ENCODE peak calls at places on chromosomes 12 and 14, in six cellular contexts. One of them, this sample, is unnamed.

GRCh38 chr12:123973552-123974341 is 732 bp downstream of the ZNF664 start:
- DNase-seq in cardiac muscle cell: peak; percentile 73
- DNase-seq in uterus: peak; percentile 55
- DNase-seq in PC-3: peak; percentile 53
- DNase-seq in SK-N-SH: peak; percentile 70
- DNase-seq in substantia nigra: no peak
- DNase-seq in this sample: no peak

GRCh38 chr14:79638647-79639266 is 572.5 kb downstream of the DIO2 start:
- DNase-seq in SK-N-SH: no peak
- DNase-seq in uterus: no peak
- DNase-seq in substantia nigra: no peak
- DNase-seq in cardiac muscle cell: no peak
- DNase-seq in PC-3: no peak
- DNase-seq in this sample: no peak

GRCh38 chr14:71319646-71320045 is 412.4 kb downstream of the PCNX1 start:
- DNase-seq in SK-N-SH: peak; percentile 22
- DNase-seq in cardiac muscle cell: peak; percentile 20
- DNase-seq in uterus: peak; percentile 15
- DNase-seq in substantia nigra: no peak
- DNase-seq in PC-3: peak; percentile 36
- DNase-seq in this sample: no peak

GRCh38 chr14:104442107-104442551 is 137.4 kb upstream of the C14orf180 start:
- DNase-seq in uterus: no peak
- DNase-seq in cardiac muscle cell: no peak
- DNase-seq in substantia nigra: no peak
- DNase-seq in PC-3: no peak
- DNase-seq in SK-N-SH: peak; percentile 33
- DNase-seq in this sample: no peak

GRCh38 chr12:108890208-108890607 is 10.3 kb downstream of the DAO start:
- DNase-seq in SK-N-SH: no peak
- DNase-seq in uterus: no peak
- DNase-seq in cardiac muscle cell: peak; percentile 58
- DNase-seq in substantia nigra: no peak
- DNase-seq in PC-3: peak; percentile 50
- DNase-seq in this sample: no peak

GRCh38 chr14:29242755-29243340 is 476.3 kb downstream of the FOXG1 start:
- DNase-seq in SK-N-SH: no peak
- DNase-seq in PC-3: peak; percentile 23
- DNase-seq in uterus: no peak
- DNase-seq in cardiac muscle cell: no peak
- DNase-seq in substantia nigra: no peak
- DNase-seq in this sample: no peak

GRCh38 chr14:56244138-56244789 is 126.1 kb downstream of the PELI2 start:
- DNase-seq in PC-3: peak; percentile 77
- DNase-seq in cardiac muscle cell: no peak
- DNase-seq in SK-N-SH: no peak
- DNase-seq in substantia nigra: no peak
- DNase-seq in uterus: no peak
- DNase-seq in this sample: no peak

GRCh38 chr12:79959484-79959883 is 24.6 kb upstream of the PPP1R12A start:
- DNase-seq in uterus: no peak
- DNase-seq in substantia nigra: peak; percentile 4
- DNase-seq in PC-3: no peak
- DNase-seq in cardiac muscle cell: no peak
- DNase-seq in SK-N-SH: no peak
- DNase-seq in this sample: no peak

GRCh38 chr12:795305-795704 is 42.9 kb downstream of the WNK1 start:
- DNase-seq in uterus: no peak
- DNase-seq in substantia nigra: no peak
- DNase-seq in SK-N-SH: no peak
- DNase-seq in cardiac muscle cell: no peak
- DNase-seq in PC-3: no peak
- DNase-seq in this sample: no peak

GRCh38 chr14:56059054-56059453 is 59.2 kb upstream of the PELI2 start:
- DNase-seq in uterus: no peak
- DNase-seq in PC-3: no peak
- DNase-seq in SK-N-SH: no peak
- DNase-seq in substantia nigra: no peak
- DNase-seq in cardiac muscle cell: no peak
- DNase-seq in this sample: no peak

GRCh38 chr14:72443256-72443655 is 450.6 kb downstream of the DPF3 start:
- DNase-seq in substantia nigra: no peak
- DNase-seq in uterus: no peak
- DNase-seq in SK-N-SH: no peak
- DNase-seq in cardiac muscle cell: no peak
- DNase-seq in PC-3: no peak
- DNase-seq in this sample: no peak

GRCh38 chr14:34710744-34711143 is 3.6 kb downstream of the CFL2 start:
- DNase-seq in uterus: no peak
- DNase-seq in SK-N-SH: no peak
- DNase-seq in substantia nigra: no peak
- DNase-seq in PC-3: no peak
- DNase-seq in cardiac muscle cell: no peak
- DNase-seq in this sample: no peak

GRCh38 chr12:126676426-126676825 is 1590.5 kb upstream of the TMEM132C start:
- DNase-seq in PC-3: peak; percentile 23
- DNase-seq in SK-N-SH: no peak
- DNase-seq in uterus: no peak
- DNase-seq in cardiac muscle cell: no peak
- DNase-seq in substantia nigra: no peak
- DNase-seq in this sample: no peak

GRCh38 chr12:111616177-111616623 is 17.1 kb upstream of the ATXN2 start:
- DNase-seq in cardiac muscle cell: no peak
- DNase-seq in uterus: peak; percentile 22
- DNase-seq in substantia nigra: no peak
- DNase-seq in PC-3: no peak
- DNase-seq in SK-N-SH: no peak
- DNase-seq in this sample: no peak

GRCh38 chr14:78355109-78355508 is 184.9 kb downstream of the NRXN3 start:
- DNase-seq in uterus: no peak
- DNase-seq in PC-3: no peak
- DNase-seq in cardiac muscle cell: no peak
- DNase-seq in substantia nigra: no peak
- DNase-seq in SK-N-SH: no peak
- DNase-seq in this sample: no peak

GRCh38 chr14:31038521-31039166 is 12.5 kb upstream of the STRN3 start:
- DNase-seq in SK-N-SH: peak; percentile 25
- DNase-seq in cardiac muscle cell: no peak
- DNase-seq in substantia nigra: no peak
- DNase-seq in uterus: no peak
- DNase-seq in PC-3: no peak
- DNase-seq in this sample: no peak

GRCh38 chr12:115507951-115508722 is 769.4 kb downstream of the MED13L start:
- DNase-seq in uterus: no peak
- DNase-seq in cardiac muscle cell: peak; percentile 22
- DNase-seq in PC-3: no peak
- DNase-seq in substantia nigra: peak; percentile 71
- DNase-seq in SK-N-SH: no peak
- DNase-seq in this sample: no peak

GRCh38 chr14:87152701-87153100 is 840.3 kb downstream of the GALC start:
- DNase-seq in SK-N-SH: no peak
- DNase-seq in substantia nigra: no peak
- DNase-seq in uterus: no peak
- DNase-seq in PC-3: no peak
- DNase-seq in cardiac muscle cell: no peak
- DNase-seq in this sample: no peak

GRCh38 chr14:87153391-87153790 is 839.6 kb downstream of the GALC start:
- DNase-seq in substantia nigra: no peak
- DNase-seq in cardiac muscle cell: no peak
- DNase-seq in SK-N-SH: no peak
- DNase-seq in PC-3: no peak
- DNase-seq in uterus: no peak
- DNase-seq in this sample: no peak

GRCh38 chr14:87153901-87154300 is 839.1 kb downstream of the GALC start:
- DNase-seq in SK-N-SH: no peak
- DNase-seq in cardiac muscle cell: no peak
- DNase-seq in substantia nigra: no peak
- DNase-seq in PC-3: no peak
- DNase-seq in uterus: no peak
- DNase-seq in this sample: no peak

GRCh38 chr14:87156878-87157277 is 836.1 kb downstream of the GALC start:
- DNase-seq in PC-3: no peak
- DNase-seq in substantia nigra: no peak
- DNase-seq in SK-N-SH: no peak
- DNase-seq in uterus: no peak
- DNase-seq in cardiac muscle cell: no peak
- DNase-seq in this sample: no peak

DNA sequence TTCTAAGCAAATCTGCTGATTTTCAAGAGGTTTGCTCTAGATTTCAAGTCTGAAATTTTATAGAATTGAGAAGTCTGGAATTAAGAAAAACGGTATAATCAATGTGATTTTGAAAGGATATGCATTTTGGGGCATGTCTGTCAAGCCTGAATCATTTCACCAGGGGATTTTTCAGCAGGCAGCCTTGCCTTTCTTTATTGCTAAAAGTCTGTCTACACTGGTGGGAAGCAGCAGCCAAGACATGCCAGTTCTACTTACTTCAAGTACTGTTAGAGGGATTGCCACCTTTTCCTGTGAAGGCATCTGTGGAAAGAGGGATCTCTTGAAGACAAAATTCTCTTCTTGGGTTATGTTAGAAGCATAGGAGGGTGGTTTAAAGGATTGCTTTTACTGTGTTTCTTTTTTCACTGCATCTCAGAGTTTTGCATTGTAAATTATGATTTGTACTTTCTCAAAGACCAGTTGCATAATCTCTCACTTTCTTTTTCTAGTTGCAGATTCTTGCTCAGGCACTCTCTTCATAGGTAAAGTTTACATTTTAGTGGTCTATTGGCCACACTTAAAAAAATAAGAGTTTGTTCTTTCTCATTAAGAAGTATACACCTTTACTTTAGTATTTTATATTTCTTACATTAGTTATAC is 837.0 kb downstream of the GALC start:
- DNase-seq in cardiac muscle cell: no peak
- DNase-seq in SK-N-SH: no peak
- DNase-seq in uterus: no peak
- DNase-seq in PC-3: no peak
- DNase-seq in substantia nigra: no peak
- DNase-seq in this sample: no peak
- H3K27ac ChIP-seq in cardiac muscle cell: no peak overlapping the region
- H3K27ac ChIP-seq in SK-N-SH: no peak overlapping the region
- H3K27ac ChIP-seq in uterus: no peak overlapping the region
- H3K27ac ChIP-seq in PC-3: no peak overlapping the region
- H3K27ac ChIP-seq in substantia nigra: no peak overlapping the region
- H3K27ac ChIP-seq in this sample: no peak overlapping the region

DNA sequence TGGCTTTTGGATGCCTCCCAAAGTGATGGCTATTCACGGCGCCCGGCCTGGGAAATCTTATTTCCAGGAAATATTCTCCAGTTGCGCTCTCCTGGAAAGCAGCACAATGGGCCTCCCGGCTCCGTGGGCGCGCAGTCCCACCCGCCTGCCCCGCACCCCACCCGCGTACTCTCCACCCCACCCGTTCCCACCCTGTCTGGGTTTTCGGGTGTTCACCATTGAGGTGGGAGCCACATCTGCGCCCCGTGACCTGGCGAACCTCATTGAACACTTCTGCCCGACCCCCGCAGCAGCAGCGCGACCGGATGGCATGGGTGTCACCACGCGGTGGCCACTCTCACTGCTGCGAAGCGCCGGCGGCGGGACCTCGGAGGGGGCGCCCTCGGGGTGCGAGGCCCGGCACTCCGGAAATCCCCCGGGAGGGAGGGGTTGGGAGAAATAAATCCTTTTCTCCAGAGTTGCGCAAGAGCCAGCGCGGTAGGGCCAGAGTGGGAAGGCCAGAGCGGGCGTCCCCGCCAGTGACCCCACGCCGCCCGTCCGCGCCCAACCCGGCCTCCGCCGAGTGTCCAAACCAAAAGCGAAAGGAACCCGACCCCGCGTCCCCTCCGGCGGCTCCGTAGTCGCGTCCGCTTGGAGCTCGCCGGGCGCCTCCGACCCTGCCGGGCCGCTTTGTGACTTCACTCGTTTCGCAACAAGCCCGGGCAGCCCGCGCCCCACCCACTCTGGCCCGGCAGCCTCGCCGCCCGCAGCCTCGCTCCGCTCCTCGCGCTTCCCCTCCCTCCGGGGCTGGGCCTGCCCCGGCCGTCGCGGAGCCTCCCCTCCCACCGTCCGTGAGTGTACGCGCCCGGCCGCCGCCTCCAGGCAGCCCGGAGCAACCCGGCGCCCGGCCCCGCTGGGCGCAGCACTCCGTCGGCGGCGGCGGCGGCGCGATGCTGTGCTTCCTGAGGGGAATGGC is at the start of gene DRAM1:
- DNase-seq in cardiac muscle cell: peak; percentile 76
- DNase-seq in PC-3: peak; percentile 89
- DNase-seq in substantia nigra: peak; percentile 26
- DNase-seq in SK-N-SH: peak; percentile 86
- DNase-seq in uterus: peak; percentile 93
- DNase-seq in this sample: peak; percentile 54
- H3K27ac ChIP-seq in cardiac muscle cell: no peak within 1 kb of the TSS
- H3K27ac ChIP-seq in PC-3: peak within 1 kb of the TSS; percentile 74
- H3K27ac ChIP-seq in substantia nigra: peak within 1 kb of the TSS; percentile 71
- H3K27ac ChIP-seq in SK-N-SH: peak within 1 kb of the TSS; percentile 88
- H3K27ac ChIP-seq in uterus: peak within 1 kb of the TSS; percentile 96
- H3K27ac ChIP-seq in this sample: peak within 1 kb of the TSS; percentile 83

DNA sequence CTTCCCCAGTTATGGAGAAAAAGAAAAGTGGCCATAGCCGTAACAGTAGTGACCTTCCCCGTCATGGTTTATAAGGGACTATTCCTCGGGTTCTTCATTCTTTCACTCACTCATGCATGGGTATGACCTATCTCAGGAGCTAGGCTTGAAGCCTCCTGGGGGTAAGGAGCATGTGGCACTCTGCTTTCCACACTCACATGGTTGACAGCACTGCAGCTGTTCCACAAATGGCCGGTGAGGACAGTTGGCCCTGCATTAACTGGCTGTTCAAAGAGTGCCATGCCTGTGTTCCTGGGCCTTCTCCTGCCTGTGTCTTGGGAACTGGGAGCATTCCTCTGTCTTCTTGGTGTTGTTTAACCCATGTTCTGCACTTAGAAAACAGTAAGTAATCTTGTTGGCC is 66.2 kb upstream of the PNMA1 start:
- DNase-seq in PC-3: no peak
- DNase-seq in substantia nigra: no peak
- DNase-seq in uterus: no peak
- DNase-seq in cardiac muscle cell: no peak
- DNase-seq in SK-N-SH: no peak
- DNase-seq in this sample: no peak
- H3K27ac ChIP-seq in PC-3: no peak overlapping the region
- H3K27ac ChIP-seq in substantia nigra: no peak overlapping the region
- H3K27ac ChIP-seq in uterus: no peak overlapping the region
- H3K27ac ChIP-seq in cardiac muscle cell: no peak overlapping the region
- H3K27ac ChIP-seq in SK-N-SH: no peak overlapping the region
- H3K27ac ChIP-seq in this sample: no peak overlapping the region

GRCh38 chr14:93975791-93976476 is 436 bp downstream of the ASB2 start:
- DNase-seq in substantia nigra: no peak
- DNase-seq in cardiac muscle cell: no peak
- DNase-seq in PC-3: no peak
- DNase-seq in SK-N-SH: no peak
- DNase-seq in uterus: no peak
- DNase-seq in this sample: no peak

GRCh38 chr14:93978735-93979134 is 2.4 kb upstream of the ASB2 start:
- DNase-seq in uterus: no peak
- DNase-seq in cardiac muscle cell: no peak
- DNase-seq in PC-3: no peak
- DNase-seq in substantia nigra: no peak
- DNase-seq in SK-N-SH: no peak
- DNase-seq in this sample: no peak

GRCh38 chr14:93976477-93977057 is at the start of gene ASB2:
- DNase-seq in uterus: peak; percentile 54
- DNase-seq in substantia nigra: no peak
- DNase-seq in PC-3: no peak
- DNase-seq in SK-N-SH: no peak
- DNase-seq in cardiac muscle cell: peak; percentile 74
- DNase-seq in this sample: no peak

GRCh38 chr14:93977790-93978581 is 1.6 kb upstream of the ASB2 start:
- DNase-seq in uterus: no peak
- DNase-seq in substantia nigra: no peak
- DNase-seq in cardiac muscle cell: no peak
- DNase-seq in PC-3: no peak
- DNase-seq in SK-N-SH: no peak
- DNase-seq in this sample: no peak

GRCh38 chr14:93977171-93977570 is 801 bp upstream of the ASB2 start:
- DNase-seq in cardiac muscle cell: no peak
- DNase-seq in PC-3: no peak
- DNase-seq in uterus: no peak
- DNase-seq in substantia nigra: no peak
- DNase-seq in SK-N-SH: no peak
- DNase-seq in this sample: no peak
- H3K27ac ChIP-seq in cardiac muscle cell: peak overlapping the region; percentile 100
- H3K27ac ChIP-seq in PC-3: no peak overlapping the region
- H3K27ac ChIP-seq in uterus: peak overlapping the region; percentile 92
- H3K27ac ChIP-seq in substantia nigra: no peak overlapping the region
- H3K27ac ChIP-seq in SK-N-SH: no peak overlapping the region
- H3K27ac ChIP-seq in this sample: no peak overlapping the region